ENCODE peak calls at places on chromosome 6, in seven cellular contexts. W, U, N, Y, C, E and D are unnamed samples.

GRCh38 chr6:46170357-46171289 is at the start of gene ENPP5:
- DNase-seq in W (peak; percentile 20), U (peak; percentile 92), N (peak; percentile 96), Y (peak; percentile 77), C (peak; percentile 94), E (peak; percentile 71), D (peak; percentile 38)

GRCh38 chr6:130587778-130588520 is 222.1 kb downstream of the TMEM200A start:
- DNase-seq in W (no peak), U (no peak), N (no peak), Y (no peak), C (no peak), E (no peak), D (no peak)

GRCh38 chr6:136609878-136610706 is 59.9 kb upstream of the MAP7 start:
- DNase-seq in W (peak; percentile 49), U (peak; percentile 81), N (peak; percentile 82), Y (peak; percentile 22), C (no peak), E (peak; percentile 73), D (no peak)

GRCh38 chr6:87944541-87944954 is 103.1 kb upstream of the SPACA1 start:
- DNase-seq in W (no peak), U (peak; percentile 85), N (no peak), Y (peak; percentile 73), C (no peak), E (peak; percentile 73), D (no peak)

GRCh38 chr6:5172057-5172683 is 87.0 kb downstream of the PPP1R3G start:
- DNase-seq in W (no peak), U (no peak), N (no peak), Y (no peak), C (no peak), E (no peak), D (no peak)

GRCh38 chr6:28544211-28544610 is 18.5 kb downstream of the GPX5 start:
- DNase-seq in W (no peak), U (no peak), N (no peak), Y (no peak), C (no peak), E (no peak), D (no peak)

GRCh38 chr6:7707787-7708186 is 18.1 kb upstream of the BMP6 start:
- DNase-seq in W (no peak), U (no peak), N (no peak), Y (no peak), C (no peak), E (no peak), D (no peak)

GRCh38 chr6:135251964-135252429 is 70.9 kb downstream of the MYB start:
- DNase-seq in W (no peak), U (no peak), N (no peak), Y (no peak), C (no peak), E (no peak), D (no peak)

GRCh38 chr6:71031912-71032311 is 75.1 kb upstream of the B3GAT2 start:
- DNase-seq in W (no peak), U (no peak), N (no peak), Y (no peak), C (no peak), E (no peak), D (no peak)

GRCh38 chr6:114304304-114304887 is 38.4 kb downstream of the HS3ST5 start:
- DNase-seq in W (no peak), U (no peak), N (no peak), Y (no peak), C (no peak), E (no peak), D (no peak)

GRCh38 chr6:100175814-100176275 is 181.8 kb upstream of the MCHR2 start:
- DNase-seq in W (no peak), U (no peak), N (no peak), Y (no peak), C (no peak), E (no peak), D (no peak)

GRCh38 chr6:44078795-44079671 is 48.2 kb downstream of the MRPL14 start:
- DNase-seq in W (peak; percentile 74), U (no peak), N (peak; percentile 89), Y (peak; percentile 72), C (peak; percentile 79), E (peak; percentile 87), D (peak; percentile 77)

GRCh38 chr6:20328266-20328946 is 73.3 kb upstream of the E2F3 start:
- DNase-seq in W (no peak), U (no peak), N (no peak), Y (no peak), C (no peak), E (no peak), D (no peak)

DNA sequence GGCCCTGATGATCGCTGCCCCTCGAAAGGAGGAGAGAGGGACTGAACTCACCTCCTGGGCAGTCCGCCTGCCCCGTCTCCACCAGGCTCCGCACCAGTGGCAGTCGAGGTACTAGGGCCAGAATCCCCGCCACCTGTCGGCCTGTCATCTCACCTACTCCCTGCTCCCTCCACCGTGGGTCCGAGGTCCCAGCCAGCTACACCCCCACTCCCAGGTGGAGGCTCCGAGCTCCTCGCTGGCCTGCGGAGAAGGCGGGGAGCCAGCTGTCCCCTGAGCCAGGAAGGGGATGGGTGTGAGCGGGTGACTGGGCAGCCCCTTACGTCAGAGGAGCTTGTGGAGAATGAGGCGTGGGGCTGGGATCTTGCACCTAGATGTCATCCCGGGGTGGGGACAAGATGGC is 1066.5 kb upstream of the MANEA start:
- DNase-seq in W (no peak), U (no peak), N (no peak), Y (no peak), C (peak; percentile 73), E (no peak), D (no peak)
- H3K9me3 ChIP-seq in W (no peaks in the 10 kb centered on the region), U (no peaks in the 10 kb centered on the region), N (no peaks in the 10 kb centered on the region), Y (no peaks in the 10 kb centered on the region), C (no peaks in the 10 kb centered on the region), E (no peaks in the 10 kb centered on the region), D (no peaks in the 10 kb centered on the region)

GRCh38 chr6:158774734-158775449 is 44.3 kb downstream of the EZR start:
- DNase-seq in W (no peak), U (no peak), N (no peak), Y (no peak), C (no peak), E (no peak), D (no peak)

GRCh38 chr6:158772851-158773371 is 46.3 kb downstream of the EZR start:
- DNase-seq in W (no peak), U (no peak), N (peak; percentile 88), Y (no peak), C (no peak), E (no peak), D (no peak)

GRCh38 chr6:158772172-158772571 is 47.0 kb downstream of the EZR start:
- DNase-seq in W (no peak), U (no peak), N (no peak), Y (no peak), C (no peak), E (no peak), D (no peak)

GRCh38 chr6:158775832-158776231 is 43.3 kb downstream of the EZR start:
- DNase-seq in W (no peak), U (no peak), N (no peak), Y (no peak), C (no peak), E (no peak), D (no peak)

DNA sequence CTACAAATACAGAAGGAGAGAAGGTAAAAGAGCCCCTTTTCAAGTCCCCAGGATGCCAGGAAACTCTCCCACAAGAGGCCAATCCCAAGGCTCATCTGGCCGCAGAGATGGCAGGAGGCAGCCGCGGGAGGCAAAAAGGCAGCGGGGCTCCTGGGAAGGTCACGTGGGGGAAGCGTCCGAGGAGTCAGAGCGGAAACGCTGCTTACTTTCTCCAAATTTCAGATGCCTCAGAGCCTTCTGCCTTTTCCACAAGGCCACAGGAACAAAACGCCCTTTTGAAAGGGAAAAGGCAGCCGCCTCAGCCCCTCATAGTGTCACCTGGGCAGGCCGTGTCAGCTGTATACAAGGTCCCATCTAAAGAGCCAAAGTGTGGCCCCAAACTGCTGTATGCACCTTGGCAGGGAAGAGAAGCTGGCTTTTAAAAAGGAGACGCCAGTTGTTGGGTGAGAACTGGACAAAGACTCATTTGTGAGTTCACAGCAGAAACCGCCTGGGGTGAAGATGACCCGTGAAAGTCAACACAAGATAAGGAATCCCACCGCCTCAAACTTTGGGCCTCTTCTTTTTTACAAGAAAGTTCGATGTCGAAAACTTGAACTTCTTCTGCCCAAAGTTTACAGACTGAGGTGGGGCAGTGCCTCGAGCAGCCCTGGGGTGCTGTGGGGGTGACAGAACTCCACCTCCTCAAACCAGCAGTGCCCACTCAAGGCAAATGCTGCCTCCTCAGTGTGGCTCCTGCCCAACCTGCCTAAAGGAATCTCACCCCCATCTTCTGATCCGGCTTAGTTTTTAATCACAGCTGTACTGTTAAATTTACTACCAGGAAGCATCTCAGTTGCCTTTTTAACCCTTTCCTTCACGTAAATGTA is 45.4 kb downstream of the EZR start:
- DNase-seq in W (no peak), U (no peak), N (peak; percentile 49), Y (no peak), C (no peak), E (no peak), D (no peak)
- H3K4me1 ChIP-seq in W (no peaks in the 10 kb centered on the region), U (peaks cover 22% of the 10 kb centered on the region), N (peaks cover 13% of the 10 kb centered on the region), Y (peaks cover 24% of the 10 kb centered on the region), C (no peaks in the 10 kb centered on the region), E (peaks cover 36% of the 10 kb centered on the region), D (no peaks in the 10 kb centered on the region)

GRCh38 chr6:84767591-84768201 is 3.3 kb upstream of the TBX18 start:
- DNase-seq in W (no peak), U (no peak), N (no peak), Y (no peak), C (no peak), E (no peak), D (no peak)

GRCh38 chr6:84768442-84769174 is 4.2 kb upstream of the TBX18 start:
- DNase-seq in W (no peak), U (no peak), N (no peak), Y (no peak), C (no peak), E (no peak), D (no peak)

GRCh38 chr6:84770521-84770920 is 6.1 kb upstream of the TBX18 start:
- DNase-seq in W (no peak), U (no peak), N (no peak), Y (no peak), C (no peak), E (no peak), D (no peak)

GRCh38 chr6:84766796-84767590 is 2.6 kb upstream of the TBX18 start:
- DNase-seq in W (no peak), U (no peak), N (no peak), Y (no peak), C (peak; percentile 63), E (no peak), D (no peak)

GRCh38 chr6:84769247-84769646 is 4.8 kb upstream of the TBX18 start:
- DNase-seq in W (no peak), U (no peak), N (no peak), Y (no peak), C (no peak), E (no peak), D (no peak)
- H3K4me3 ChIP-seq in W (no peak overlapping the region), U (no peak overlapping the region), N (no peak overlapping the region), Y (peak overlapping the region; percentile 29), C (no peak overlapping the region), E (no peak overlapping the region), D (no peak overlapping the region)

DNA sequence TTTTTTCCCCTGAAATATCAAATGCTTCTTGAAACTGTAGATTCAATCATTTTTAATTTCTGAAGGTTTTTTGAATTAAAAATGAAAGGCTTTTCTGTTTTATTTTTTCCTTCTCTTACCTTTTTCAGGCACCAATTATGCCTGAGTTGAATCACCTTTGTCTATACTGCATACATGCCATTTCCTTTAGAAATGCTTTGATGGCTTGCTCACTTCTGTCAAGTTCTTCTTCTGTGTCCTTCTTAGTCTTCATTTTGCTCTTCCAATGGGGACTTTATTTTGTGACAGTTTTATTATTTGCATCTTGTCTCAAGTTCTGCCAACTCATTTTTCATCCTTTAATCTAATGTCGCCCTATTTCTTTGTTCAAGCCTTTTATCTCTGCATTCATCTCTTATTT is 121.9 kb upstream of the PRL start:
- DNase-seq in W (no peak), U (no peak), N (no peak), Y (no peak), C (no peak), E (no peak), D (no peak)
- H3K9me3 ChIP-seq in W (no peaks in the 10 kb centered on the region), U (peaks cover 8% of the 10 kb centered on the region), N (no peaks in the 10 kb centered on the region), Y (no peaks in the 10 kb centered on the region), C (peaks cover 16% of the 10 kb centered on the region), E (no peaks in the 10 kb centered on the region), D (no peaks in the 10 kb centered on the region)